ENCODE peak calls at places on chromosomes 3 and 15, in four cellular contexts. E is GM03348, B is kidney, X is HEK293T. A is an unnamed sample.

GRCh38 chr15:42146551-42147430 is 9.6 kb downstream of the PLA2G4F start:
- DNase-seq in E (no peak), B (no peak), X (no peak), A (no peak)

GRCh38 chr3:193731656-193732055 is 138.6 kb downstream of the OPA1 start:
- DNase-seq in E (no peak), B (no peak), X (no peak), A (no peak)

GRCh38 chr3:11445883-11446282 is 173.7 kb downstream of the ATG7 start:
- DNase-seq in E (no peak), B (no peak), X (no peak), A (peak)

GRCh38 chr3:78645628-78646310 is 1122.0 kb downstream of the ROBO1 start:
- DNase-seq in E (peak), B (no peak), X (peak), A (peak)

GRCh38 chr3:43181202-43181910 is 75.5 kb upstream of the POMGNT2 start:
- DNase-seq in E (no peak), B (no peak), X (no peak), A (no peak)

GRCh38 chr3:39892068-39892467 is 82.7 kb downstream of the MYRIP start:
- DNase-seq in E (no peak), B (no peak), X (no peak), A (no peak)

GRCh38 chr15:25933456-25934158 is 70.5 kb upstream of the ATP10A start:
- DNase-seq in E (peak), B (peak), X (peak), A (peak)

GRCh38 chr3:85783331-85783730 is 824.5 kb downstream of the CADM2 start:
- DNase-seq in E (no peak), B (no peak), X (no peak), A (no peak)

GRCh38 chr3:27993061-27993460 is 248.4 kb upstream of the CMC1 start:
- DNase-seq in E (no peak), B (no peak), X (no peak), A (no peak)

GRCh38 chr3:2578560-2578959 is 479.9 kb downstream of the CNTN4 start:
- DNase-seq in E (no peak), B (no peak), X (no peak), A (no peak)

GRCh38 chr3:162597221-162597620 is 1100.6 kb downstream of the OTOL1 start:
- DNase-seq in E (no peak), B (no peak), X (no peak), A (no peak)

GRCh38 chr15:65521355-65521754 is 3.9 kb upstream of the DPP8 start:
- DNase-seq in E (no peak), B (no peak), X (no peak), A (no peak)

GRCh38 chr15:44427756-44428724 is 611 bp downstream of the CTDSPL2 start:
- DNase-seq in E (peak), B (no peak), X (peak), A (peak)

GRCh38 chr15:50241684-50242450 is 23.7 kb downstream of the HDC start:
- DNase-seq in E (peak), B (no peak), X (no peak), A (no peak)